ENCODE peak calls at places on chromosomes 3 and 15, in nine cellular contexts. C is stimulated activated CD4-positive, alpha-beta T cell treated with anti-CD3 and anti-CD28 coated beads, TNF-alpha, amount 100 ng/mL, for 48 hours; J is WTC11; W is T-cell; I is activated CD4-positive, alpha-beta T cell treated with anti-CD3 and anti-CD28 coated beads, Interleukin-2, amount 50 U/mL, for 1 hour; R is ACHN; Q is AG09309; D is tibial nerve; Y is AG08396. B is an unnamed sample.

GRCh38 chr15:70794596-70795310 is 31.4 kb upstream of the UACA start:
- DNase-seq in C (no peak), J (no peak), W (no peak), I (no peak), R (peak; percentile 61), Q (no peak), D (no peak), Y (no peak), B (peak; percentile 33)

GRCh38 chr3:98596902-98597500 is 3.6 kb upstream of the CPOX start:
- DNase-seq in C (no peak), J (no peak), W (no peak), I (no peak), R (peak; percentile 47), Q (no peak), D (peak; percentile 35), Y (no peak), B (no peak)

GRCh38 chr3:135077186-135077585 is 282.1 kb downstream of the EPHB1 start:
- DNase-seq in C (no peak), J (no peak), W (no peak), I (no peak), R (no peak), Q (no peak), D (no peak), Y (no peak), B (no peak)

GRCh38 chr3:127590282-127590592 is 296 bp downstream of the TPRA1 start:
- DNase-seq in C (no peak), J (no peak), W (no peak), I (peak; percentile 20), R (peak; percentile 16), Q (no peak), D (no peak), Y (no peak), B (no peak)

GRCh38 chr3:153599685-153600084 is 437.7 kb downstream of the RAP2B start:
- DNase-seq in C (no peak), J (no peak), W (no peak), I (no peak), R (peak; percentile 80), Q (peak; percentile 71), D (peak; percentile 14), Y (peak; percentile 80), B (peak; percentile 93)

GRCh38 chr3:138230525-138230924 is 43.4 kb downstream of the ARMC8 start:
- DNase-seq in C (no peak), J (no peak), W (no peak), I (no peak), R (no peak), Q (no peak), D (no peak), Y (peak; percentile 6), B (no peak)

GRCh38 chr3:58560771-58561311 is 16.4 kb downstream of the FAM107A start:
- DNase-seq in C (no peak), J (peak; percentile 79), W (no peak), I (no peak), R (peak; percentile 96), Q (peak; percentile 98), D (no peak), Y (peak; percentile 89), B (peak; percentile 84)

GRCh38 chr3:175526609-175527280 is 667.6 kb downstream of the NAALADL2 start:
- DNase-seq in C (no peak), J (no peak), W (no peak), I (no peak), R (peak; percentile 41), Q (no peak), D (no peak), Y (peak; percentile 10), B (peak; percentile 13)

GRCh38 chr3:63613561-63613960 is 38.9 kb upstream of the SNTN start:
- DNase-seq in C (no peak), J (no peak), W (no peak), I (no peak), R (no peak), Q (peak; percentile 23), D (no peak), Y (peak; percentile 40), B (no peak)

GRCh38 chr3:38598791-38599190 is 50.7 kb downstream of the SCN5A start:
- DNase-seq in C (no peak), J (no peak), W (no peak), I (no peak), R (no peak), Q (no peak), D (no peak), Y (no peak), B (no peak)

GRCh38 chr3:114460459-114460858 is 166.6 kb downstream of the TIGIT start:
- DNase-seq in C (no peak), J (no peak), W (no peak), I (no peak), R (no peak), Q (no peak), D (no peak), Y (no peak), B (no peak)

GRCh38 chr15:57485869-57486268 is 105.8 kb upstream of the MYZAP start:
- DNase-seq in C (no peak), J (peak; percentile 44), W (no peak), I (no peak), R (peak; percentile 96), Q (no peak), D (no peak), Y (peak; percentile 88), B (peak; percentile 68)

GRCh38 chr15:101026686-101027272 is 107.6 kb downstream of the LRRK1 start:
- DNase-seq in C (no peak), J (no peak), W (no peak), I (no peak), R (no peak), Q (no peak), D (no peak), Y (no peak), B (no peak)

GRCh38 chr3:192467230-192468186 is 259.8 kb downstream of the FGF12 start:
- DNase-seq in C (peak; percentile 19), J (peak; percentile 76), W (no peak), I (peak; percentile 33), R (peak; percentile 47), Q (no peak), D (peak; percentile 70), Y (peak; percentile 45), B (peak; percentile 66)

GRCh38 chr3:50545781-50546180 is 21.8 kb downstream of the C3orf18 start:
- DNase-seq in C (no peak), J (no peak), W (no peak), I (no peak), R (no peak), Q (no peak), D (no peak), Y (no peak), B (no peak)

GRCh38 chr3:21142949-21143348 is 608.1 kb downstream of the ZNF385D start:
- DNase-seq in C (no peak), J (no peak), W (no peak), I (no peak), R (no peak), Q (no peak), D (no peak), Y (no peak), B (no peak)

GRCh38 chr3:50708620-50709019 is 33.9 kb downstream of the DOCK3 start:
- DNase-seq in C (no peak), J (no peak), W (no peak), I (no peak), R (no peak), Q (no peak), D (no peak), Y (no peak), B (no peak)

GRCh38 chr15:40493089-40493840 is 22.5 kb downstream of the CHST14 start:
- DNase-seq in C (peak; percentile 51), J (no peak), W (no peak), I (peak; percentile 41), R (no peak), Q (no peak), D (no peak), Y (no peak), B (no peak)

GRCh38 chr15:61598655-61599054 is 369.6 kb upstream of the RORA start:
- DNase-seq in C (no peak), J (no peak), W (no peak), I (no peak), R (no peak), Q (no peak), D (no peak), Y (no peak), B (no peak)

GRCh38 chr3:32146669-32147315 is 40.4 kb downstream of the GPD1L start:
- DNase-seq in C (no peak), J (no peak), W (no peak), I (no peak), R (no peak), Q (no peak), D (no peak), Y (no peak), B (no peak)

GRCh38 chr3:71582612-71583568 is 638 bp downstream of the FOXP1 start:
- DNase-seq in C (peak; percentile 53), J (peak; percentile 79), W (peak; percentile 64), I (peak; percentile 59), R (peak; percentile 58), Q (no peak), D (peak; percentile 62), Y (peak; percentile 24), B (peak; percentile 9)

GRCh38 chr15:57220220-57220619 is 156.1 kb upstream of the CGNL1 start:
- DNase-seq in C (no peak), J (no peak), W (no peak), I (no peak), R (peak; percentile 52), Q (peak; percentile 76), D (no peak), Y (no peak), B (peak; percentile 19)

GRCh38 chr3:49674491-49674983 is 386 bp downstream of the APEH start:
- DNase-seq in C (no peak), J (no peak), W (peak; percentile 15), I (peak; percentile 27), R (no peak), Q (no peak), D (no peak), Y (no peak), B (no peak)

GRCh38 chr3:19216669-19217337 is 68.5 kb downstream of the KCNH8 start:
- DNase-seq in C (no peak), J (no peak), W (no peak), I (no peak), R (no peak), Q (no peak), D (peak; percentile 75), Y (no peak), B (peak; percentile 1)

GRCh38 chr3:171841620-171842000 is 1.5 kb upstream of the TMEM212 start:
- DNase-seq in C (no peak), J (no peak), W (no peak), I (no peak), R (no peak), Q (no peak), D (no peak), Y (no peak), B (no peak)

GRCh38 chr15:77831989-77832388 is 199.3 kb upstream of the LINGO1 start:
- DNase-seq in C (no peak), J (no peak), W (no peak), I (no peak), R (no peak), Q (no peak), D (no peak), Y (no peak), B (no peak)

GRCh38 chr3:179560791-179561190 is 1.9 kb upstream of the ACTL6A start:
- DNase-seq in C (no peak), J (no peak), W (no peak), I (no peak), R (no peak), Q (no peak), D (no peak), Y (no peak), B (no peak)

GRCh38 chr3:79016587-79017380 is 751.0 kb downstream of the ROBO1 start:
- DNase-seq in C (no peak), J (no peak), W (no peak), I (no peak), R (no peak), Q (no peak), D (no peak), Y (no peak), B (no peak)

GRCh38 chr3:52429031-52429430 is 15.9 kb downstream of the SEMA3G start:
- DNase-seq in C (no peak), J (no peak), W (no peak), I (no peak), R (no peak), Q (no peak), D (no peak), Y (no peak), B (no peak)

GRCh38 chr3:152102410-152102809 is 166.3 kb upstream of the MBNL1 start:
- DNase-seq in C (no peak), J (no peak), W (no peak), I (no peak), R (no peak), Q (no peak), D (no peak), Y (no peak), B (no peak)

GRCh38 chr3:4897765-4898453 is 81.3 kb upstream of the BHLHE40 start:
- DNase-seq in C (no peak), J (no peak), W (no peak), I (no peak), R (no peak), Q (no peak), D (no peak), Y (no peak), B (no peak)

B was measured in H4.